ENCODE peak calls at places on chromosome 13, in four cellular contexts. R, J, O and B are unnamed samples.

GRCh38 chr13:52851153-52851962 is 2.9 kb upstream of the PCDH8 start:
- DNase-seq in R (peak; percentile 46), J (peak; percentile 68), O (peak; percentile 7), B (no peak)

GRCh38 chr13:102710261-102710679 is 15.4 kb upstream of the METTL21C start:
- DNase-seq in R (no peak), J (no peak), O (no peak), B (no peak)

GRCh38 chr13:44989941-44990340 is 603 bp downstream of the GPALPP1 start:
- DNase-seq in R (no peak), J (peak; percentile 22), O (no peak), B (no peak)

GRCh38 chr13:74675185-74675584 is 541.0 kb upstream of the KLF12 start:
- DNase-seq in R (no peak), J (no peak), O (no peak), B (no peak)

GRCh38 chr13:28761586-28761985 is 42.8 kb upstream of the SLC46A3 start:
- DNase-seq in R (no peak), J (no peak), O (no peak), B (no peak)

GRCh38 chr13:18714889-18715288 is 466.7 kb downstream of the TUBA3C start:
- DNase-seq in R (no peak), J (no peak), O (no peak), B (no peak)

GRCh38 chr13:84500016-84500415 is 617.7 kb upstream of the SLITRK1 start:
- DNase-seq in R (no peak), J (no peak), O (no peak), B (no peak)

GRCh38 chr13:57633141-57633949 is 1.8 kb downstream of the PCDH17 start:
- DNase-seq in R (no peak), J (peak; percentile 79), O (no peak), B (no peak)

GRCh38 chr13:29993716-29994488 is 143.5 kb upstream of the UBL3 start:
- DNase-seq in R (no peak), J (no peak), O (no peak), B (no peak)

GRCh38 chr13:113410472-113411201 is 42.7 kb downstream of the ADPRHL1 start:
- DNase-seq in R (no peak), J (no peak), O (peak; percentile 61), B (no peak)

GRCh38 chr13:80131204-80131603 is 209.7 kb downstream of the SPRY2 start:
- DNase-seq in R (no peak), J (peak; percentile 56), O (no peak), B (no peak)

GRCh38 chr13:20392530-20392929 is 133.1 kb downstream of the CRYL1 start:
- DNase-seq in R (no peak), J (no peak), O (no peak), B (no peak)

GRCh38 chr13:42561752-42562467 is 12.0 kb upstream of the TNFSF11 start:
- DNase-seq in R (no peak), J (no peak), O (no peak), B (no peak)

GRCh38 chr13:66657165-66657895 is 572.8 kb downstream of the PCDH9 start:
- DNase-seq in R (no peak), J (peak; percentile 28), O (peak; percentile 11), B (no peak)

GRCh38 chr13:77339408-77339807 is 12.5 kb upstream of the MYCBP2 start:
- DNase-seq in R (no peak), J (no peak), O (no peak), B (no peak)

GRCh38 chr13:31675521-31675953 is 63.8 kb upstream of the RXFP2 start:
- DNase-seq in R (no peak), J (peak; percentile 62), O (no peak), B (no peak)

GRCh38 chr13:20407759-20408158 is 117.9 kb downstream of the CRYL1 start:
- DNase-seq in R (no peak), J (no peak), O (no peak), B (no peak)

GRCh38 chr13:78958019-78958418 is 299.1 kb upstream of the OBI1 start:
- DNase-seq in R (no peak), J (no peak), O (no peak), B (no peak)

GRCh38 chr13:29369060-29369743 is 226.3 kb downstream of the SLC7A1 start:
- DNase-seq in R (peak; percentile 12), J (peak; percentile 39), O (peak; percentile 44), B (no peak)

GRCh38 chr13:80242728-80243427 is 98.0 kb downstream of the SPRY2 start:
- DNase-seq in R (no peak), J (no peak), O (no peak), B (no peak)

GRCh38 chr13:94956407-94957110 is 244.2 kb upstream of the SOX21 start:
- DNase-seq in R (no peak), J (no peak), O (no peak), B (no peak)

GRCh38 chr13:52348081-52348480 is 57.9 kb downstream of the THSD1 start:
- DNase-seq in R (no peak), J (no peak), O (no peak), B (no peak)

GRCh38 chr13:98252931-98253470 is 75.9 kb upstream of the RNF113B start:
- DNase-seq in R (no peak), J (no peak), O (peak; percentile 49), B (no peak)

GRCh38 chr13:43266953-43267615 is 243.7 kb downstream of the DNAJC15 start:
- DNase-seq in R (no peak), J (no peak), O (no peak), B (no peak)

GRCh38 chr13:40172878-40173277 is 493.6 kb downstream of the FOXO1 start:
- DNase-seq in R (no peak), J (peak; percentile 39), O (no peak), B (no peak)

GRCh38 chr13:21568854-21569253 is 35.1 kb downstream of the MICU2 start:
- DNase-seq in R (no peak), J (no peak), O (no peak), B (no peak)
- TF ChIP-seq NFIC in R (no peak), J (no peak), O (no peak), B (no peak)

GRCh38 chr13:108594153-108594552 is 35.3 kb upstream of the MYO16 start:
- DNase-seq in R (no peak), J (no peak), O (no peak), B (no peak)
- TF ChIP-seq NFIC in R (no peak), J (no peak), O (no peak), B (no peak)

DNA sequence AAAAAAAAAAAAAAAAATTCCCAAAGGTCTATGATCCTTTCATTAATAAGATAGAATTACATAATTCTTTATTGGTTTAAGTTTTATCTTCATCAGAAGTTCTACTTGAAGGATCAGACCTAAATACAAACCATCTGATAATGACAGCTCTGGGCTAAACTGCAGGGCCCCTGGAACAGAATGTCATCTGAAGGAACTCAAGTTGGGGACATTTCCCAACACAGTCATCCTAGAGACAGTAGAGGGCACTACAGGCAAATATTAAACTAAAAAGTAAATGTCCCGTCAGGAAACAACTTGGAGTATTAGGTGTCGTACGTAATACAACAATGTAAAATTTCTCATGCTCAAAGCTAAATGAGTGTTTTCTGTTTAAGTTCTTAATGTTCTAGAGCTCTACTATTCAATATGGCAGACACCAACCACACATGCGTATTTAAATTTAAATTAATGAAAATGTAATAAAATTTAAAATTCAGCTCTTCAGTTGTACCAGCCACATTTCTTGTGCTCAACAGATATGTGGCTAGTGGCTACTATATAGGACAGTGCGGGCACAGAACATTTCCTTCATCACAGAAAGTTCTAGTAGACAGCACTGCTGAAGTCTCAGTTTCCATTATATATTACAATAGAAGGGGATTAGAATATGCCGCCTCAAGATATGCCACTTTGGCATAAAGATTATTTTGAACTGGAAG is 21.8 kb upstream of the NAXD start:
- DNase-seq in R (no peak), J (peak; percentile 80), O (peak; percentile 65), B (peak; percentile 61)
- TF ChIP-seq NFIC in R (no peak), J (no peak), O (no peak), B (no peak)

DNA sequence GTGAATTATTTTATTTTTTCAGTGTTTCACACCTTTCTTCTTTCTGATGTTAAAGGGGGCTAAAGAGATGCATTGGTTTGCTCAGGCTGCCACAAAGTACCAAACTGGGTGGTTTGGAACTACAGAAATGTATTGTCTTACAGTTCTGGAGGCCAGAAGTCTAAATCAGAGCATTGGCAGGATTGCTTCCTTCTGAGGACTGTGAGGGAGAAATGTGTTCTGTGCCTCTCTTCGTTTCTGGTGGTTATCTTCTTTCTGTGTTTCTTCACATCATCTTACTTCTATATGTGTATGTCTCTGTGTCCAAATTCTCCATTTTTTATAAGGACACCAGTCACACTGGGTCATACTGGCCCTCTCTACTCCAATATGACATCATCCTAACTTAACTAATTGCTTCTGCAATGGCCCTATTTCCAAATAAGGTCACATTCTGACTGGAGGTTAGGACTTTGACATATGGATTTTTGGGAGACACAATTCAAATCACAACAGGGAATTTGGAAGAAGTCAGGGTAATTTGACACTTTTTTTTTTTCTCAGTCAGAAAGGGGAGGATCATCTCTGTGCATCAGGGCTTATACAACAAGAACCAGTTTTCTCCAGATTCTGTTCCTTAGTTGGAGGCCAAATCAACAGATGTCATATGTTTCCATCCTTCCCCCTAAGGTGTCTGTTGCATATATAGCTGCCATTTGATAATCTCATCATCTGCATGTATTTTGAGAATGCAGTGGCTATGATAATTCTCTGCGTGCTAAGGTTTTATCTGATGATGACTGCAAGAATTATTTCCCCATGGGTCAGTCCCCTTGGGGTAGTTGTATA is 188.2 kb downstream of the KCNRG start:
- DNase-seq in R (no peak), J (no peak), O (no peak), B (no peak)
- TF ChIP-seq NFIC in R (no peak), J (no peak), O (no peak), B (no peak)

GRCh38 chr13:26921918-26922317 is 161.3 kb upstream of the GPR12 start:
- DNase-seq in R (no peak), J (no peak), O (no peak), B (no peak)

GRCh38 chr13:26926371-26926770 is 165.8 kb upstream of the GPR12 start:
- DNase-seq in R (no peak), J (no peak), O (no peak), B (no peak)

GRCh38 chr13:26920614-26921355 is 160.2 kb upstream of the GPR12 start:
- DNase-seq in R (no peak), J (no peak), O (no peak), B (no peak)

GRCh38 chr13:26927511-26927910 is 166.9 kb upstream of the GPR12 start:
- DNase-seq in R (no peak), J (no peak), O (no peak), B (no peak)

GRCh38 chr13:26923824-26924605 is 163.4 kb upstream of the GPR12 start:
- DNase-seq in R (no peak), J (no peak), O (no peak), B (no peak)
- TF ChIP-seq NFIC in R (no peak), J (peak; percentile 18), O (no peak), B (no peak)

DNA sequence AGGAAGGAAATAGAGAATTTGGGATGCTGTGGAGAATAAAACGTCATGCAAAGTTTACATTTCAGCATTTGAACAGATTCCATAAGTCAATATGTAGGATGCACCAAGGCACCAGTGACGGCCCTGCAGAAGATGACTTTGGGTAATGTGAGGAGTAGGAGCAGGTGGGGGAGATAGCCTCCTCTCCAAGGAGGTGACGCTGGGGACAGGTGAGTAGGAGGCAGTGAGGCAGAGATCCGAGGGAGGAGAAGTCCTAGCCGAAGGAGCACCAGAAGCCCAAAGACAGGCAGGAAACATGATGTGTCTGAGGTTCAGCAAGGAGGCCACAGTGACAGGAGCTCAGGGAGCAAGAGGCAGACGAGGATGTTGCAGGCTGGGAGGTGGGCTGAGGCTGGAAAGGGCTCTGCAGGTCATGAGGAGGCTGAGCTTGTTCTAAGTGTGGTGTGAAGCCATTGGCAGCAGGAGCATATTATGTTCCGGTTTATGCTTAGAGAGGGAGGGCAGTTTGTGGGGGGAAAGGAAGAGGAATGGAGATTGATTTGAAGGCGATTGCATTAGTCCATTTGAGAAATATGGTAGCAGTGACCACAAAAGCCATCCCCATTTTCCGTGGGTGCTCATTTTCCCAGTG is 55.7 kb upstream of the C1QTNF9 start:
- DNase-seq in R (no peak), J (no peak), O (no peak), B (no peak)
- TF ChIP-seq NFIC in R (no peak), J (no peak), O (no peak), B (no peak)